ENCODE peak calls at places on chromosomes 6 and 20, in seven cellular contexts. O is heart left ventricle; M is mammary epithelial cell; K is AG04449; J is CD14-positive monocyte; C is CD4-positive, alpha-beta T cell; B is fibroblast of lung. A is an unnamed sample.

GRCh38 chr6:169112483-169113320 is 140.9 kb downstream of the THBS2 start:
- DNase-seq in O (no peak), M (no peak), K (no peak), J (no peak), C (no peak), B (no peak), A (no peak)

GRCh38 chr20:32528291-32528891 is 56.7 kb downstream of the NOL4L start:
- DNase-seq in O (no peak), M (no peak), K (no peak), J (no peak), C (peak; percentile 35), B (no peak), A (no peak)

GRCh38 chr20:32527447-32528055 is 57.6 kb downstream of the NOL4L start:
- DNase-seq in O (no peak), M (no peak), K (no peak), J (no peak), C (no peak), B (no peak), A (no peak)

GRCh38 chr20:62246431-62246830 is 8.1 kb downstream of the OSBPL2 start:
- DNase-seq in O (peak; percentile 54), M (no peak), K (no peak), J (no peak), C (no peak), B (no peak), A (no peak)

GRCh38 chr6:16973545-16974386 is 128.1 kb upstream of the STMND1 start:
- DNase-seq in O (no peak), M (no peak), K (no peak), J (no peak), C (no peak), B (no peak), A (no peak)

GRCh38 chr6:89966250-89966588 is 72.0 kb downstream of the GJA10 start:
- DNase-seq in O (no peak), M (no peak), K (no peak), J (no peak), C (no peak), B (peak; percentile 42), A (no peak)

GRCh38 chr6:35895560-35895959 is 25.3 kb downstream of the SRPK1 start:
- DNase-seq in O (no peak), M (peak; percentile 49), K (no peak), J (no peak), C (no peak), B (no peak), A (no peak)

GRCh38 chr20:33851842-33852466 is 40.8 kb downstream of the CHMP4B start:
- DNase-seq in O (no peak), M (no peak), K (no peak), J (no peak), C (no peak), B (no peak), A (no peak)

GRCh38 chr6:16239798-16240123 is 1.4 kb downstream of the GMPR start:
- DNase-seq in O (no peak), M (no peak), K (no peak), J (peak; percentile 80), C (no peak), B (peak; percentile 48), A (no peak)

GRCh38 chr6:104537185-104537584 is 322.5 kb downstream of the HACE1 start:
- DNase-seq in O (no peak), M (peak; percentile 59), K (peak; percentile 52), J (no peak), C (no peak), B (peak; percentile 68), A (no peak)

GRCh38 chr6:166417285-166417691 is 34.5 kb upstream of the MPC1 start:
- DNase-seq in O (no peak), M (no peak), K (no peak), J (no peak), C (peak; percentile 61), B (no peak), A (no peak)

GRCh38 chr6:101083533-101084172 is 202.5 kb upstream of the ASCC3 start:
- DNase-seq in O (no peak), M (peak; percentile 87), K (peak; percentile 90), J (no peak), C (no peak), B (peak; percentile 4), A (no peak)

GRCh38 chr20:24977797-24978196 is 14.8 kb downstream of the APMAP start:
- DNase-seq in O (no peak), M (no peak), K (no peak), J (no peak), C (no peak), B (no peak), A (no peak)

GRCh38 chr20:57996936-57997629 is 231.4 kb downstream of the ANKRD60 start:
- DNase-seq in O (no peak), M (peak; percentile 81), K (no peak), J (no peak), C (no peak), B (no peak), A (no peak)

GRCh38 chr6:6685249-6685667 is 96.7 kb downstream of the LY86 start:
- DNase-seq in O (no peak), M (no peak), K (no peak), J (no peak), C (no peak), B (no peak), A (no peak)

GRCh38 chr20:60255426-60255825 is 297.2 kb downstream of the CDH26 start:
- DNase-seq in O (no peak), M (no peak), K (no peak), J (no peak), C (no peak), B (no peak), A (no peak)

GRCh38 chr20:12113075-12113467 is 195.4 kb downstream of the BTBD3 start:
- DNase-seq in O (no peak), M (no peak), K (no peak), J (no peak), C (no peak), B (no peak), A (no peak)

GRCh38 chr20:35034150-35034549 is 58.5 kb downstream of the TRPC4AP start:
- DNase-seq in O (no peak), M (no peak), K (no peak), J (no peak), C (no peak), B (no peak), A (no peak)

GRCh38 chr6:21636876-21637275 is 43.3 kb downstream of the SOX4 start:
- DNase-seq in O (no peak), M (no peak), K (peak; percentile 12), J (no peak), C (no peak), B (peak; percentile 12), A (no peak)

GRCh38 chr6:112912351-112913101 is 565.4 kb downstream of the RFPL4B start:
- DNase-seq in O (no peak), M (no peak), K (peak; percentile 29), J (no peak), C (no peak), B (peak; percentile 46), A (no peak)

GRCh38 chr6:67888886-67889681 is 746.0 kb upstream of the ADGRB3 start:
- DNase-seq in O (no peak), M (no peak), K (no peak), J (no peak), C (no peak), B (no peak), A (no peak)

GRCh38 chr6:146345582-146345981 is 198.1 kb upstream of the RAB32 start:
- DNase-seq in O (no peak), M (no peak), K (no peak), J (no peak), C (no peak), B (no peak), A (no peak)

GRCh38 chr6:84521419-84522001 is 242.9 kb downstream of the TBX18 start:
- DNase-seq in O (no peak), M (no peak), K (no peak), J (no peak), C (no peak), B (no peak), A (no peak)

GRCh38 chr6:95133578-95133977 is 443.8 kb upstream of the MANEA start:
- DNase-seq in O (no peak), M (peak; percentile 51), K (no peak), J (no peak), C (no peak), B (peak; percentile 24), A (no peak)
- TF ChIP-seq CTCF in O (no peak), M (peak; percentile 57), K (no peak), J (no peak), C (no peak), B (peak; percentile 22), A (peak; percentile 31)

DNA sequence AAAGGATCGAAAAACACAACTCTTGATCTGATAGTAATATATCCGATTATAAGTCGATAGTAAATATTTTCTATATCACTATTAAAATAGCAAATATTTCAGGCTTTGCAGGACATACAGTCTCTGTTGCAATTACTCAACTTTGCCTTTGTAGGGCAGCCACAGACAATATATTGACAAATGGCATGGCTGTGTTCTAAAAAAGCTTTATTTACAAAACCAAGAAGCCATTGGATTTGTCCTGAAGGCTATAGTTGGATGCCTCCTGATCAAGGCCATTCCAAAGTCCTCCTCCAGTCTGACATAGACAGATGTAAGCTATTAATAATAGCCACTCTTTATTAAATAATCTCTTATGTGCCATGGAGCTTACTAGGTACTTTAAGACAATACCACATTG is 5.9 kb downstream of the OCSTAMP start:
- DNase-seq in O (no peak), M (no peak), K (no peak), J (no peak), C (no peak), B (peak; percentile 51), A (no peak)
- TF ChIP-seq CTCF in O (no peak), M (no peak), K (no peak), J (no peak), C (no peak), B (peak; percentile 18), A (no peak)

DNA sequence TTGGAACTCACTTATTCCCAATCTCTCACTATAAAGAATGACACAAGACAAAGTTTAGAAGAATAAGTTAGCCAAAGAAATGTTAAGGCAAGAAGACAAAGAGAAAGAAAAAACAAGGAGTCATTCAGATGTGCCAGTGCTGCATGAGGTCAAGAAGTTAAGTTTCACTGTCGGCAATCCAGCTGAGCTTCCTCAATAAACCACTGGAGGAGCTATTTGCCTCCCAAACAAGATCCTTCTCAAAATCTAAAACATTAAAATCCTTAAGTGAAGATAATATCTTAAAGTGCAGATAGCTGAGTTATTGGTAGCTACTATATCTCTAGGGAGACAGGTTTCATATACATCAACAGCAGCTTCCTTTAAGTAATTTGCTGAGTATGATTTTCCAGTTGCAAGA is 512.3 kb downstream of the HDGFL1 start:
- DNase-seq in O (no peak), M (no peak), K (no peak), J (no peak), C (no peak), B (peak; percentile 18), A (no peak)
- TF ChIP-seq CTCF in O (no peak), M (no peak), K (no peak), J (no peak), C (no peak), B (peak; percentile 41), A (no peak)

GRCh38 chr6:57222684-57223077 is 574 bp upstream of the RAB23 start:
- DNase-seq in O (no peak), M (no peak), K (no peak), J (no peak), C (no peak), B (no peak), A (no peak)

GRCh38 chr6:57224769-57225515 is 2.8 kb upstream of the RAB23 start:
- DNase-seq in O (no peak), M (peak; percentile 35), K (peak; percentile 33), J (no peak), C (no peak), B (peak; percentile 61), A (no peak)

GRCh38 chr6:57220083-57220703 is 1.9 kb downstream of the RAB23 start:
- DNase-seq in O (no peak), M (peak; percentile 4), K (no peak), J (no peak), C (no peak), B (no peak), A (no peak)

GRCh38 chr6:57221191-57221935 is 744 bp downstream of the RAB23 start:
- DNase-seq in O (peak; percentile 82), M (peak; percentile 59), K (no peak), J (no peak), C (peak; percentile 46), B (peak; percentile 63), A (no peak)

GRCh38 chr6:57221936-57222683 is at the start of gene RAB23:
- DNase-seq in O (peak; percentile 94), M (peak; percentile 82), K (no peak), J (peak; percentile 48), C (peak; percentile 85), B (peak; percentile 85), A (peak; percentile 49)
- TF ChIP-seq CTCF in O (no peak), M (no peak), K (no peak), J (no peak), C (no peak), B (no peak), A (no peak)

A was measured in D721Med.